ENCODE peak calls at places on chromosomes 1 and 21, in six cellular contexts. W, Z, F, D, O and N are unnamed samples.

GRCh38 chr21:18142639-18143038 is 102.0 kb upstream of the CHODL start:
- DNase-seq in W (no peak), Z (no peak), F (no peak), D (no peak), O (no peak), N (no peak)

GRCh38 chr1:39174400-39175081 is 30.0 kb upstream of the MACF1 start:
- DNase-seq in W (no peak), Z (no peak), F (no peak), D (no peak), O (no peak), N (no peak)

GRCh38 chr1:59672851-59673574 is 141.7 kb upstream of the HOOK1 start:
- DNase-seq in W (no peak), Z (peak; percentile 77), F (peak; percentile 79), D (peak; percentile 56), O (no peak), N (no peak)

GRCh38 chr1:37035828-37036666 is 1.7 kb upstream of the GRIK3 start:
- DNase-seq in W (peak; percentile 68), Z (no peak), F (no peak), D (no peak), O (peak; percentile 16), N (no peak)

GRCh38 chr1:197838836-197839235 is 63.6 kb upstream of the DENND1B start:
- DNase-seq in W (no peak), Z (peak; percentile 89), F (peak; percentile 69), D (peak; percentile 23), O (no peak), N (no peak)

GRCh38 chr1:63662846-63663245 is 69.6 kb downstream of the PGM1 start:
- DNase-seq in W (no peak), Z (peak; percentile 64), F (peak; percentile 98), D (peak; percentile 85), O (no peak), N (no peak)

GRCh38 chr1:218499021-218499691 is 154.0 kb downstream of the TGFB2 start:
- DNase-seq in W (no peak), Z (peak; percentile 85), F (peak; percentile 83), D (no peak), O (no peak), N (no peak)

GRCh38 chr1:12467570-12468286 is 150.3 kb downstream of the DHRS3 start:
- DNase-seq in W (no peak), Z (no peak), F (no peak), D (no peak), O (no peak), N (no peak)

GRCh38 chr1:179380299-179380698 is 14.5 kb downstream of the AXDND1 start:
- DNase-seq in W (no peak), Z (peak; percentile 51), F (no peak), D (no peak), O (no peak), N (no peak)

GRCh38 chr1:50959303-50959912 is 659 bp downstream of the FAF1 start:
- DNase-seq in W (no peak), Z (peak; percentile 74), F (peak; percentile 42), D (no peak), O (no peak), N (no peak)

GRCh38 chr1:91548382-91549040 is 47.9 kb downstream of the CDC7 start:
- DNase-seq in W (no peak), Z (no peak), F (no peak), D (no peak), O (peak; percentile 58), N (no peak)

GRCh38 chr1:114428083-114428754 is 82.8 kb downstream of the TRIM33 start:
- DNase-seq in W (no peak), Z (peak; percentile 60), F (peak; percentile 38), D (no peak), O (peak; percentile 19), N (no peak)

GRCh38 chr1:9260086-9260766 is 25.7 kb downstream of the H6PD start:
- DNase-seq in W (no peak), Z (no peak), F (no peak), D (no peak), O (no peak), N (no peak)

GRCh38 chr1:39214021-39214713 is 9.7 kb downstream of the MACF1 start:
- DNase-seq in W (peak; percentile 90), Z (no peak), F (peak; percentile 22), D (no peak), O (no peak), N (no peak)

GRCh38 chr1:167127661-167128060 is 33.8 kb downstream of the STYXL2 start:
- DNase-seq in W (no peak), Z (no peak), F (no peak), D (no peak), O (no peak), N (no peak)

GRCh38 chr1:161843156-161843555 is 77.0 kb downstream of the ATF6 start:
- DNase-seq in W (no peak), Z (peak; percentile 40), F (no peak), D (no peak), O (no peak), N (no peak)

GRCh38 chr1:40372658-40373322 is 737 bp upstream of the SMAP2 start:
- DNase-seq in W (no peak), Z (no peak), F (no peak), D (no peak), O (no peak), N (no peak)

GRCh38 chr1:221712776-221713431 is 29.0 kb downstream of the DUSP10 start:
- DNase-seq in W (no peak), Z (peak; percentile 23), F (peak; percentile 25), D (no peak), O (no peak), N (no peak)

GRCh38 chr1:68149110-68149798 is 83.1 kb downstream of the WLS start:
- DNase-seq in W (no peak), Z (no peak), F (no peak), D (no peak), O (no peak), N (no peak)

GRCh38 chr1:110463695-110464094 is 12.7 kb downstream of the PROK1 start:
- DNase-seq in W (no peak), Z (peak; percentile 66), F (peak; percentile 36), D (peak; percentile 10), O (no peak), N (no peak)

GRCh38 chr1:200780545-200781444 is 42.1 kb downstream of the CAMSAP2 start:
- DNase-seq in W (peak; percentile 7), Z (peak; percentile 53), F (peak; percentile 32), D (no peak), O (no peak), N (peak; percentile 80)
- H3K4me3 ChIP-seq in W (no peak overlapping the region), Z (peak overlapping the region; percentile 61), F (peak overlapping the region; percentile 22), D (no peak overlapping the region), O (no peak overlapping the region), N (peak overlapping the region; percentile 57)

DNA sequence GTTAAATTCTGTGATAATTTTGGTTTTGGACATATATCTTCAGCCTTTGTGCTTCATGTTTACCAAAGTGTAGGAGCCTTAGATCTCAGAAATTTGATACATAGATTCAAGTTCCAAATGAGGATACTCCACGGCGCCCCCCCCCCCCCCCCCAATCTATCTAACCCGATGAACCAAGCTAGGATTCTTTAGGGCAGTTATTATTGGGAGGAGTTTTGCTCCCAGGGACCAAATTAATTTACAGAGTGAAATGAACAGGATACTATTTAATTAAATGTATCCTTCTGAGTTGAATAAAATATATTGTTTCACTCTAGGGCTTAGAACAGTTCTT is 3.2 kb downstream of the USP25 start:
- DNase-seq in W (no peak), Z (no peak), F (no peak), D (no peak), O (no peak), N (no peak)
- H3K79me2 ChIP-seq in W (peaks cover 75% of the 10 kb centered on the region), Z (peaks cover 71% of the 10 kb centered on the region), F (peaks cover 77% of the 10 kb centered on the region), D (peaks cover 77% of the 10 kb centered on the region), O (peaks cover 74% of the 10 kb centered on the region), N (peaks cover 73% of the 10 kb centered on the region)

DNA sequence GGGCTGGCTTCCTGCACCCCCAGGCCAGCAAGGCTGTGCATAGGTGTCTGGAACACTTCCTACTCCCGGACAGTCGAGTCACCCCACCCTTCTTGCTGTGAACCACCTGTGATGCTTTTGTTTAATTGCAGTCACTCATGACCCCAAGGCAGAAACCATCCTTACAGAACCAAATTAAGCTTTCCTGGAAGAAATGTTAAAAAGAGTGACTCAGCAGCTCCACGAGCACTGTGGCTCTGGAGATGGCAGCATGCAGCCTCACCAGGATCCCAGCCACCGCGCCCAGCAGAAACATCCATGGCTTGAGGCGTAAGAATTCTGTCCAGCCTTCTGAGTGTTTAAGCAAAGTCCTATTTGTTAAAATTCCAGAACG is 28.8 kb downstream of the SNAP47 start:
- DNase-seq in W (no peak), Z (peak; percentile 46), F (peak; percentile 96), D (no peak), O (no peak), N (no peak)
- TF ChIP-seq EZH2phosphoT487 in W (no peak), Z (no peak), F (peak; percentile 90), D (no peak), O (no peak), N (no peak)

GRCh38 chr1:228145050-228145343 is 4.7 kb upstream of the GJC2 start:
- DNase-seq in W (no peak), Z (no peak), F (no peak), D (no peak), O (no peak), N (no peak)

GRCh38 chr1:228141871-228142615 is 2.0 kb downstream of the GUK1 start:
- DNase-seq in W (no peak), Z (no peak), F (peak; percentile 71), D (no peak), O (peak; percentile 66), N (no peak)

GRCh38 chr1:228142616-228143203 is 2.6 kb downstream of the GUK1 start:
- DNase-seq in W (no peak), Z (no peak), F (no peak), D (no peak), O (no peak), N (no peak)

GRCh38 chr1:228144213-228145049 is 4.4 kb downstream of the GUK1 start:
- DNase-seq in W (no peak), Z (no peak), F (no peak), D (no peak), O (no peak), N (no peak)

GRCh38 chr1:228143480-228144212 is 3.6 kb downstream of the GUK1 start:
- DNase-seq in W (no peak), Z (no peak), F (no peak), D (no peak), O (no peak), N (no peak)
- H3K4me3 ChIP-seq in W (no peak overlapping the region), Z (peak overlapping the region; percentile 19), F (no peak overlapping the region), D (no peak overlapping the region), O (no peak overlapping the region), N (no peak overlapping the region)

GRCh38 chr1:204104331-204105222 is 31.7 kb downstream of the SOX13 start:
- DNase-seq in W (no peak), Z (peak; percentile 34), F (peak; percentile 96), D (no peak), O (peak; percentile 20), N (no peak)

GRCh38 chr1:204103121-204103741 is 30.3 kb downstream of the SOX13 start:
- DNase-seq in W (peak; percentile 46), Z (peak; percentile 35), F (no peak), D (no peak), O (no peak), N (no peak)

GRCh38 chr1:204107892-204108291 is 35.0 kb downstream of the SOX13 start:
- DNase-seq in W (no peak), Z (no peak), F (no peak), D (no peak), O (no peak), N (no peak)

GRCh38 chr1:204108312-204109141 is 35.6 kb downstream of the SOX13 start:
- DNase-seq in W (peak; percentile 96), Z (no peak), F (no peak), D (no peak), O (no peak), N (no peak)

GRCh38 chr1:204106825-204107224 is 33.9 kb downstream of the SOX13 start:
- DNase-seq in W (no peak), Z (no peak), F (no peak), D (no peak), O (no peak), N (no peak)
- H3K79me2 ChIP-seq in W (peaks cover 89% of the 10 kb centered on the region), Z (peaks cover 61% of the 10 kb centered on the region), F (peaks cover 88% of the 10 kb centered on the region), D (peaks cover 13% of the 10 kb centered on the region), O (no peaks in the 10 kb centered on the region), N (no peaks in the 10 kb centered on the region)